ENCODE peak calls at places on chromosomes 5 and 9, in six cellular contexts. X is PC-3, Y is GM23338, U is trophoblast cell, L is GM23248, K is OCI-LY7. S is an unnamed sample.

GRCh38 chr5:139725073-139725830 is 70.4 kb upstream of the PSD2 start:
- DNase-seq in X (peak), Y (no peak), U (no peak), L (peak), K (no peak), S (no peak)

GRCh38 chr9:85408494-85408893 is 333.3 kb downstream of the AGTPBP1 start:
- DNase-seq in X (peak), Y (no peak), U (no peak), L (no peak), K (no peak), S (no peak)

GRCh38 chr5:452856-453710 is 10.1 kb downstream of the EXOC3 start:
- DNase-seq in X (no peak), Y (no peak), U (no peak), L (no peak), K (no peak), S (peak)

GRCh38 chr5:148912146-148912545 is 85.7 kb downstream of the ADRB2 start:
- DNase-seq in X (peak), Y (no peak), U (no peak), L (peak), K (no peak), S (no peak)

GRCh38 chr5:29382735-29383280 is 1810.7 kb upstream of the CDH6 start:
- DNase-seq in X (no peak), Y (peak), U (no peak), L (peak), K (no peak), S (no peak)

GRCh38 chr5:108669493-108669892 is 78.2 kb upstream of the FER start:
- DNase-seq in X (no peak), Y (no peak), U (no peak), L (no peak), K (no peak), S (no peak)

GRCh38 chr5:169567079-169567478 is 16.5 kb upstream of the SPDL1 start:
- DNase-seq in X (peak), Y (peak), U (no peak), L (peak), K (no peak), S (peak)

GRCh38 chr9:20352531-20352930 is 269.8 kb downstream of the MLLT3 start:
- DNase-seq in X (no peak), Y (no peak), U (no peak), L (no peak), K (no peak), S (no peak)

GRCh38 chr9:129458663-129459549 is 162.0 kb downstream of the C9orf50 start:
- DNase-seq in X (no peak), Y (peak), U (no peak), L (peak), K (peak), S (no peak)

GRCh38 chr9:124199474-124199873 is 58.3 kb upstream of the NEK6 start:
- DNase-seq in X (no peak), Y (no peak), U (no peak), L (no peak), K (no peak), S (no peak)

GRCh38 chr5:25285116-25285515 is 640.3 kb upstream of the CDH10 start:
- DNase-seq in X (no peak), Y (no peak), U (no peak), L (no peak), K (no peak), S (no peak)

GRCh38 chr5:148778891-148779290 is 47.5 kb upstream of the ADRB2 start:
- DNase-seq in X (no peak), Y (no peak), U (no peak), L (peak), K (no peak), S (no peak)

GRCh38 chr5:124180523-124181461 is 565.6 kb downstream of the ZNF608 start:
- DNase-seq in X (no peak), Y (no peak), U (no peak), L (no peak), K (no peak), S (no peak)

GRCh38 chr5:177364159-177364962 is 6.6 kb downstream of the RGS14 start:
- DNase-seq in X (no peak), Y (peak), U (no peak), L (peak), K (no peak), S (no peak)

GRCh38 chr5:10220253-10220652 is 29.4 kb downstream of the ATPSCKMT start:
- DNase-seq in X (no peak), Y (peak), U (no peak), L (no peak), K (no peak), S (no peak)

GRCh38 chr9:137598943-137599342 is 6.5 kb upstream of the ARRDC1 start:
- DNase-seq in X (no peak), Y (no peak), U (no peak), L (no peak), K (no peak), S (no peak)
- H2AFZ ChIP-seq in X (no peak), Y (no peak), U (no peak), L (no peak), K (no peak), S (no peak)

GRCh38 chr5:170787216-170787615 is 3.7 kb downstream of the GABRP start:
- DNase-seq in X (no peak), Y (no peak), U (no peak), L (no peak), K (no peak), S (no peak)

GRCh38 chr5:170782438-170782837 is 1.1 kb upstream of the GABRP start:
- DNase-seq in X (no peak), Y (no peak), U (no peak), L (no peak), K (no peak), S (no peak)

GRCh38 chr5:170788626-170789304 is 5.2 kb downstream of the GABRP start:
- DNase-seq in X (no peak), Y (no peak), U (no peak), L (no peak), K (no peak), S (no peak)

GRCh38 chr5:170781946-170782345 is 1.6 kb upstream of the GABRP start:
- DNase-seq in X (no peak), Y (no peak), U (peak), L (no peak), K (no peak), S (no peak)

DNA sequence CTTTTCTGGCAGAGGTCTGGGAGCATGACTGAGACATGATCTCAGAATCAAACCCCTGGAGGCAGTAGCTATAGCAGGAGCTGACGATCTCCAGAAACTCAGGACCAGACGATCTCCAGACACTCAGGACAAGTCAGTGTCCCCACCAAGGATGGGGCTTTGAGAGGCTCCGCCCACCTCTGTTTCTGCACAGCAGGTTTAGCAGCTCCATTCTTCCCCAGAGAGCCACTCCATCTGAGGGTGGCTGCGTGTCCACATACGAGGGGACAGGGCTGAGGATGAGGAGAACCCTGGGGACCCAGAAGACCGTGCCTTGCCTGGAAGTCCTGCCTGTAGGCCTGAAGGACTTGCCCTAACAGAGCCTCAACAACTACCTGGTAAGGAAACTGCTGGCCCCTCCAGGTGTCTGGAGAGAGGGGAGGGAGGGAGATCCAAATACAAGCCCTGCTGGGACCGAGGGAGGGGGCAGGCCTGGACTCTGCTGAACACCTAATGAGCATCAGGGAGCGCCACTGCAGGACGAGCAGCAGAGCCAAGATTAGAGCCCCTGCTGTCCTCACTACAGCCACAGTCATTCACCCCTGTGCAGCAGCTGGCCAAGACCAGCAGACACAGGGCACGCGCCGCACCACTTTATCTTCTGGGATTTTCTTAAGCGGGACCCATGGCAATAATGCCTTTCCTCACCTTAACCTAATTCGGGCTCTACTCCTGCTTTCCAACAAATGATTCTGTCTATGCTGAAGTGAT is at the start of gene GABRP:
- DNase-seq in X (no peak), Y (no peak), U (no peak), L (no peak), K (no peak), S (no peak)
- H2AFZ ChIP-seq in X (no peak), Y (no peak), U (peak), L (no peak), K (no peak), S (no peak)

DNA sequence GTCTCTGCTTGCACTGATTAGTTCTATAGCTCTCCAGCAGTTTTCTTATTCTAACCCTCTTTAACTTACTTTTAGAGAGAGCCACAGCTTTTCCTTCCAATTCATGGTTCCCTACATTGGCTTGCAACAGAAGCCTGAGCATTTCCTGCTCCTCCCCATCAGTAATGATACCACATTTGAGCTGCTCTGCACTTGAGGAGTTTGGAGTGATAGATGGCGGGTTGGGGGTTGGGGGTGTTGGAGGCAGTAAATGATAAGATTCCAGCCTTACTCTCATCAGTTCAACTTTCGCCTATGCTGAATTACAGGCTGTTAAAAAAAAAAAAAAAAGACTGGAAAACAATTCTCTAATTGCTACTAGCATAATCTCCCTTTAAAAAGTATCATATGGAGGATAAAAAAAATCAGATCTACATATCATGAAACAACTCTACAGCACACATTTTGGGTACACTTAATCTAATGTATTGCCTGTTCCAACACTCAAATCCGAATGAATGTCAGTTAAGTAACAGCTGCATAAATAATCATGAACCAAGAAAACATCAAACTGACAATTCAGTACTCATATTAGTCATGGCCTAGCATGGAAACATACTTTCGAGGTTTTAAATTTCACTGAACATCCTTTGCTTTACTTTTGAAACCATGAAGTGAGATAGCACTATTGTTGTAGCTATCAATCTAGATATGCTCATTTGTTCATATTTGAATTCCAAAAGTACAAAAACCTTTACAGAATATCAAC is 224.7 kb downstream of the NFIB start:
- DNase-seq in X (no peak), Y (peak), U (no peak), L (no peak), K (no peak), S (no peak)
- H2AFZ ChIP-seq in X (no peak), Y (no peak), U (no peak), L (no peak), K (no peak), S (no peak)

DNA sequence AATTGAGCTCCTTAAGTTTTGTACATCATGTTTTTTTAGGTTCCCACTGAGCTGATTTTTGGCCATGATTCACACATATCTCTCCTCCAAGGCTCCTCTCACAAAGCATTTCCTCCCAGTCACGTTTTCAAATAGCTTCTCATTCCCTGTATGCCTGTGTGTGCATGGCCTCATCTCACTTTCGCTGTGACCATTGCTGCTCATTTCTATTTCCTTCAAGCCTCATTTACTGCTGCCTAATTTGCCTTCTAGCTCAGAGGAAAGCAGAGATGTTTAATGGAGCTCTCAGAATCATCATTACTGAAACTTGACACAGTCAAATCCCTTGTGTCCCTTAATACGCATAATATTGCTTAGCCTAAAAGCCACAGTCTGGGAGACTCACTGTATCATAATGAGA is 278.4 kb upstream of the PTGER4 start:
- DNase-seq in X (no peak), Y (no peak), U (no peak), L (peak), K (no peak), S (no peak)
- H2AFZ ChIP-seq in X (no peak), Y (no peak), U (no peak), L (no peak), K (no peak), S (no peak)

GRCh38 chr9:105118646-105119045 is 125.8 kb upstream of the SLC44A1 start:
- DNase-seq in X (no peak), Y (no peak), U (peak), L (no peak), K (no peak), S (no peak)
- H2AFZ ChIP-seq in X (no peak), Y (peak), U (no peak), L (no peak), K (no peak), S (no peak)

DNA sequence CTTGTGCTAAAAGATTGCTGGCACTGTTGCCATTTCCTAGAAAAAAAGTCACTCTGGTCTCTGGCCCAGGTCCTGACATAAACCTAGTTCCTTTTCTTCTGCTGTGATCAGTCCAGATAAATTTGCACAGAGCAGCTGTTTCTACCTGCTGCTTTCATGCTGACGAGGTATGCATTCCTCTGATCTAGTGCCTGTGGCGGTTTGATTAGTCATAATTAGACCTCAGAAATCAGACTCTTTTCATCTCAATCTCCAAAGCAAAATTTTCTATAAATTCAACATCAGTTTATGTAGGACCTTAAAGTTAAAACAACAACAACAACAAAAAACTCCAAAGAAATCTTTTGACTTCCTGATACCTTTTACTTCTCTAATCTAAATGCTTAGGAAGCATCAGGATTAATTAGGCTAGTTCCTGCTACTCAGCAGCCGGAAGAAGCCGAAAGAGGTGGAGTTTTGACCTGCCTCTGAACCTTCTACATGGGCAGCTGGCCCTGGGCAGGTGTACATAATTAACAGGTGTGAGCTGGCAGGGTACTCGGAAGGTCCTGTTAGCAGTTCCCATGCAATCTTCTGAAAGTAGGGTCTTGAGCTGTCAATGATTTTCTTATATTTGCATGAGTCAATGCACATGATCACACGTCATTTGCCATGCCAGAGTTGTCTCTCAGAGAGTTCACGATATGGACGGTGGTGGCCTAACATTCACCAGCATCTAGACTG is 83.3 kb upstream of the CCDC112 start:
- DNase-seq in X (peak), Y (no peak), U (peak), L (no peak), K (no peak), S (no peak)
- H2AFZ ChIP-seq in X (no peak), Y (no peak), U (no peak), L (no peak), K (no peak), S (no peak)

GRCh38 chr9:120941046-120941770 is 14.6 kb upstream of the TRAF1 start:
- DNase-seq in X (peak), Y (no peak), U (no peak), L (peak), K (no peak), S (no peak)

GRCh38 chr9:120942186-120943001 is 15.8 kb upstream of the TRAF1 start:
- DNase-seq in X (peak), Y (peak), U (no peak), L (peak), K (no peak), S (no peak)

GRCh38 chr9:120937127-120937526 is 10.5 kb upstream of the TRAF1 start:
- DNase-seq in X (no peak), Y (no peak), U (no peak), L (no peak), K (no peak), S (no peak)

GRCh38 chr9:120937596-120937995 is 11.0 kb upstream of the TRAF1 start:
- DNase-seq in X (no peak), Y (no peak), U (no peak), L (peak), K (no peak), S (no peak)

DNA sequence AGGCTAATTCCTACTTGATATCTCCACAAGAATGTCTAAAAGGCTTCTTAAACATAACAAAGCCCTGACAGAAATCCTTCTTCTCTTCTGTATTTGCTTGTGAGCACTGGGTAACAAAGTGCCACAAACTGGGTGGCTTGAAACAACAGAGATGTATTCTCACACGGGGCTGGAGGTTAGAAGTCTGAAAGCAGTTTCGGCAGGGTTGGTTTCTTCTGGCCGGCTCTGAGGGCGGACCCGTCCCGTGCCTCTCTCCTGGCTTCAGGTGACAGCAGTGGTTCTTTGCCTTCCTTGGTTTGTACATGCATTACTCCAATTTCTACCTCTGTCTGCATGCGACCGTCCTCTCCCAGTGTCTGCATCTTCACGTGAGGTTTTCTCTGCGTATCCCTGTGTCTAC is 14.0 kb upstream of the TRAF1 start:
- DNase-seq in X (no peak), Y (no peak), U (no peak), L (no peak), K (no peak), S (no peak)
- H2AFZ ChIP-seq in X (no peak), Y (no peak), U (no peak), L (no peak), K (no peak), S (no peak)

DNA sequence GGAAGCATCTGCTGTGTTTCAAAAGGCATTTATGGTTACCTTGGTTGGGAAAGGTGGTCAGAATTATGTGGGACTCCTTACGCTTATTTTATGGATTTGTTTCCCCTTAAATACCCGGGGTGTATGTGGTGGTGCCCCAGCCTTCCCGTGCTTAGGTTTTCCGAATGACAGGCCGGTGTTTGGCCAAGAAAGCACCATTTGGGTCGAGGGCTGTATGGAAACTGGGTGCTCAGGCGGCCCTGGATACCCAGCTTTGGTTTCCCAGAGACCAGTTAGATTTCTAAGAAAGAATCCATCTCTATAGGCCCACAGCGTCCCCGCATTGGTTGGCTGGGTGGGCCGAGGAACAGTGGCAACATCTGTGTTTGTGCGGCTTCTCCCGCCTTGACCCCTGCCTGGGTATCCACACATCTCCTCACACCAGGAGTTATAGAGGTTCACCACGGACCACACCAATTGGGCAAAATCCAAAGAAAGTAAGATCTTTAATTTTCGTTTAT is 868 bp downstream of the ARHGEF28 start:
- DNase-seq in X (no peak), Y (no peak), U (no peak), L (no peak), K (no peak), S (no peak)
- H2AFZ ChIP-seq in X (peak), Y (peak), U (no peak), L (peak), K (no peak), S (no peak)

GRCh38 chr9:5184776-5185175 is 663 bp downstream of the INSL6 start:
- DNase-seq in X (no peak), Y (no peak), U (no peak), L (no peak), K (no peak), S (no peak)
- H2AFZ ChIP-seq in X (no peak), Y (peak), U (no peak), L (no peak), K (no peak), S (no peak)

GRCh38 chr5:138539791-138540190 is 3.2 kb downstream of the ETF1 start:
- DNase-seq in X (no peak), Y (no peak), U (no peak), L (no peak), K (no peak), S (no peak)
- H2AFZ ChIP-seq in X (no peak), Y (no peak), U (no peak), L (no peak), K (no peak), S (no peak)